ENCODE peak calls at places on chromosomes 16 and 17, in four cellular contexts. K, X, L and M are unnamed samples. For H3K4me1, the result is how much of the 10 kb centered on the place peaks cover.

GRCh38 chr16:51526622-51527021 is 375.6 kb upstream of the SALL1 start:
- DNase-seq in K (no peak), X (no peak), L (no peak), M (no peak)

GRCh38 chr17:8375738-8376259 is 705 bp downstream of the KRABD2 start:
- DNase-seq in K (no peak), X (peak), L (peak), M (peak)

GRCh38 chr16:67546761-67547422 is 15.4 kb upstream of the CTCF start:
- DNase-seq in K (peak), X (peak), L (peak), M (peak)

GRCh38 chr16:9091867-9092281 is 430 bp downstream of the HAPSTR1 start:
- DNase-seq in K (no peak), X (no peak), L (peak), M (peak)

GRCh38 chr17:17922198-17922901 is 49.9 kb downstream of the TOM1L2 start:
- DNase-seq in K (no peak), X (no peak), L (no peak), M (no peak)

GRCh38 chr16:83137326-83137770 is 510.6 kb downstream of the CDH13 start:
- DNase-seq in K (peak), X (peak), L (peak), M (peak)

GRCh38 chr17:19714542-19715411 is 1.6 kb downstream of the SLC47A2 start:
- DNase-seq in K (no peak), X (no peak), L (no peak), M (no peak)

GRCh38 chr16:12204601-12205000 is 228.1 kb downstream of the SNX29 start:
- DNase-seq in K (no peak), X (no peak), L (no peak), M (no peak)

GRCh38 chr16:67966549-67967182 is 1.8 kb downstream of the SLC12A4 start:
- DNase-seq in K (peak), X (no peak), L (peak), M (peak)

GRCh38 chr16:53515259-53515658 is 12.2 kb upstream of the AKTIP start:
- DNase-seq in K (no peak), X (peak), L (no peak), M (peak)

GRCh38 chr16:75471723-75472634 is 7.5 kb upstream of the TMEM170A start:
- DNase-seq in K (peak), X (peak), L (peak), M (peak)

GRCh38 chr16:4746991-4747574 is 12.7 kb downstream of the DNAAF8 start:
- DNase-seq in K (peak), X (no peak), L (no peak), M (peak)

GRCh38 chr17:77076046-77076882 is 64.5 kb upstream of the SEC14L1 start:
- DNase-seq in K (no peak), X (peak), L (no peak), M (peak)

GRCh38 chr16:30615358-30616076 is 5.3 kb upstream of the ZNF689 start:
- DNase-seq in K (peak), X (peak), L (no peak), M (peak)

GRCh38 chr17:11559601-11560000 is 38.7 kb upstream of the DNAH9 start:
- DNase-seq in K (no peak), X (no peak), L (no peak), M (no peak)

GRCh38 chr17:40453881-40454630 is 10.8 kb downstream of the IGFBP4 start:
- DNase-seq in K (peak), X (peak), L (no peak), M (peak)
- H3K4me1 ChIP-seq in K (half or more), X (half or more), L (under half), M (half or more)

DNA sequence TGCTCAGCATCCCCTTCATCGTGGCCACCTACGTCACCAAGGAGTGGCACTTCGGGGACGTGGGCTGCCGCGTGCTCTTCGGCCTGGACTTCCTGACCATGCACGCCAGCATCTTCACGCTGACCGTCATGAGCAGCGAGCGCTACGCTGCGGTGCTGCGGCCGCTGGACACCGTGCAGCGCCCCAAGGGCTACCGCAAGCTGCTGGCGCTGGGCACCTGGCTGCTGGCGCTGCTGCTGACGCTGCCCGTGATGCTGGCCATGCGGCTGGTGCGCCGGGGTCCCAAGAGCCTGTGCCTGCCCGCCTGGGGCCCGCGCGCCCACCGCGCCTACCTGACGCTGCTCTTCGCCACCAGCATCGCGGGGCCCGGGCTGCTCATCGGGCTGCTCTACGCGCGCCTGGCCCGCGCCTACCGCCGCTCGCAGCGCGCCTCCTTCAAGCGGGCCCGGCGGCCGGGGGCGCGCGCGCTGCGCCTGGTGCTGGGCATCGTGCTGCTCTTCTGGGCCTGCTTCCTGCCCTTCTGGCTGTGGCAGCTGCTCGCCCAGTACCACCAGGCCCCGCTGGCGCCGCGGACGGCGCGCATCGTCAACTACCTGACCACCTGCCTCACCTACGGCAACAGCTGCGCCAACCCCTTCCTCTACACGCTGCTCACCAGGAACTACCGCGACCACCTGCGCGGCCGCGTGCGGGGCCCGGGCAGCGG is 3.2 kb downstream of the UTS2R start:
- DNase-seq in K (no peak), X (no peak), L (no peak), M (no peak)
- H3K9ac ChIP-seq in K (no peak), X (no peak), L (no peak), M (no peak)

GRCh38 chr16:57258226-57258909 is 13.3 kb downstream of the ARL2BP start:
- DNase-seq in K (no peak), X (no peak), L (no peak), M (no peak)
- H3K4me2 ChIP-seq in K (no peak), X (no peak), L (no peak), M (no peak)

GRCh38 chr17:64506201-64506575 is at the start of gene DDX5:
- DNase-seq in K (peak), X (peak), L (no peak), M (peak)
- H3K4me1 ChIP-seq in K (under half), X (under half), L (under half), M (under half)

GRCh38 chr16:28279006-28279405 is 13.3 kb upstream of the SBK1 start:
- DNase-seq in K (no peak), X (no peak), L (no peak), M (no peak)

GRCh38 chr16:28282045-28282444 is 10.3 kb upstream of the SBK1 start:
- DNase-seq in K (no peak), X (no peak), L (no peak), M (no peak)

GRCh38 chr16:28283173-28283572 is 9.2 kb upstream of the SBK1 start:
- DNase-seq in K (no peak), X (no peak), L (no peak), M (no peak)

GRCh38 chr16:28283798-28284577 is 8.3 kb upstream of the SBK1 start:
- DNase-seq in K (no peak), X (no peak), L (no peak), M (no peak)

GRCh38 chr16:28280881-28281836 is 11.2 kb upstream of the SBK1 start:
- DNase-seq in K (no peak), X (no peak), L (no peak), M (no peak)
- H3K9ac ChIP-seq in K (no peak), X (no peak), L (no peak), M (no peak)